ENCODE peak calls at places on chromosomes 4 and X, in six cellular contexts. U is Right ventricle myocardium superior; D is CD4-positive, alpha-beta T cell; S is heart left ventricle; R is T-cell; W is pancreas. H is an unnamed sample.

GRCh38 chr4:14864967-14865366 is 137.3 kb upstream of the CPEB2 start:
- ATAC-seq in U (no peak), D (no peak), S (no peak), R (no peak), W (no peak), H (no peak)

GRCh38 chr4:189613202-189613601 is 327.5 kb upstream of the FRG1 start:
- ATAC-seq in U (no peak), D (no peak), S (no peak), R (no peak), W (peak; percentile 70), H (no peak)

GRCh38 chr4:2361366-2362285 is 56.8 kb downstream of the ZFYVE28 start:
- ATAC-seq in U (no peak), D (no peak), S (no peak), R (no peak), W (no peak), H (no peak)

GRCh38 chr4:11565899-11566298 is 137.2 kb upstream of the HS3ST1 start:
- ATAC-seq in U (no peak), D (no peak), S (no peak), R (no peak), W (no peak), H (no peak)

GRCh38 chr4:155903453-155903852 is at the start of gene TDO2:
- ATAC-seq in U (no peak), D (no peak), S (no peak), R (no peak), W (no peak), H (no peak)

GRCh38 chrX:66002832-66003680 is 36.8 kb downstream of the VSIG4 start:
- ATAC-seq in U (no peak), D (no peak), S (no peak), R (no peak), W (no peak), H (no peak)

GRCh38 chr4:137420901-137421384 is 111.4 kb downstream of the PCDH18 start:
- ATAC-seq in U (no peak), D (no peak), S (no peak), R (no peak), W (no peak), H (no peak)

GRCh38 chr4:183130328-183131155 is 31.5 kb downstream of the WWC2 start:
- ATAC-seq in U (peak; percentile 82), D (no peak), S (peak; percentile 77), R (no peak), W (peak; percentile 84), H (no peak)

GRCh38 chr4:154586296-154587033 is 4.1 kb downstream of the FGA start:
- ATAC-seq in U (no peak), D (no peak), S (no peak), R (no peak), W (no peak), H (no peak)

GRCh38 chrX:150870487-150871340 is 27.8 kb downstream of the CD99L2 start:
- ATAC-seq in U (no peak), D (no peak), S (no peak), R (no peak), W (no peak), H (no peak)

GRCh38 chrX:34918856-34919255 is 23.7 kb upstream of the FAM47B start:
- ATAC-seq in U (no peak), D (no peak), S (no peak), R (no peak), W (peak; percentile 75), H (no peak)

GRCh38 chr4:164931551-164932324 is 45.7 kb downstream of the TRIM61 start:
- ATAC-seq in U (no peak), D (no peak), S (no peak), R (no peak), W (no peak), H (no peak)